ENCODE peak calls at places on chromosomes 13 and 19, in eight cellular contexts. J, B, W, H, G, F, I and L are unnamed samples.

GRCh38 chr19:35466259-35466658 is 18.2 kb downstream of the FFAR2 start:
- DNase-seq in J (no peak), B (no peak), W (no peak), H (no peak), G (no peak), F (no peak), I (no peak), L (no peak)

GRCh38 chr19:44909775-44910174 is 4.2 kb downstream of the APOE start:
- DNase-seq in J (no peak), B (no peak), W (no peak), H (no peak), G (no peak), F (no peak), I (no peak), L (no peak)

GRCh38 chr19:4981681-4981958 is 12.7 kb downstream of the KDM4B start:
- DNase-seq in J (peak), B (no peak), W (no peak), H (no peak), G (no peak), F (no peak), I (peak), L (no peak)

GRCh38 chr19:7911509-7912143 is 3.0 kb upstream of the TGFBR3L start:
- DNase-seq in J (no peak), B (no peak), W (no peak), H (no peak), G (no peak), F (no peak), I (no peak), L (no peak)

GRCh38 chr13:90455861-90456260 is 891.6 kb upstream of the MIR17HG start:
- DNase-seq in J (no peak), B (peak), W (no peak), H (no peak), G (no peak), F (no peak), I (no peak), L (no peak)

GRCh38 chr19:29491995-29492577 is 33.7 kb upstream of the VSTM2B start:
- DNase-seq in J (no peak), B (no peak), W (no peak), H (no peak), G (no peak), F (no peak), I (no peak), L (no peak)

GRCh38 chr13:31957772-31958171 is 73.8 kb upstream of the FRY start:
- DNase-seq in J (no peak), B (no peak), W (no peak), H (no peak), G (no peak), F (no peak), I (no peak), L (no peak)

GRCh38 chr19:30788105-30788765 is 416.1 kb downstream of the ZNF536 start:
- DNase-seq in J (no peak), B (no peak), W (no peak), H (no peak), G (no peak), F (no peak), I (no peak), L (no peak)

GRCh38 chr13:21478881-21479808 is 20.0 kb upstream of the ZDHHC20 start:
- DNase-seq in J (no peak), B (peak), W (peak), H (no peak), G (peak), F (peak), I (peak), L (peak)

GRCh38 chr19:8575467-8575997 is 1.7 kb downstream of the MYO1F start:
- DNase-seq in J (no peak), B (peak), W (peak), H (peak), G (peak), F (peak), I (no peak), L (no peak)

GRCh38 chr13:52665325-52665724 is 12.7 kb downstream of the SUGT1 start:
- DNase-seq in J (no peak), B (peak), W (no peak), H (no peak), G (no peak), F (peak), I (no peak), L (peak)

GRCh38 chr19:11699931-11700794 is 38.6 kb downstream of the ZNF823 start:
- DNase-seq in J (no peak), B (peak), W (peak), H (no peak), G (peak), F (peak), I (peak), L (no peak)

GRCh38 chr13:28531195-28531955 is 36.4 kb upstream of the FLT1 start:
- DNase-seq in J (peak), B (peak), W (peak), H (no peak), G (peak), F (no peak), I (peak), L (peak)

GRCh38 chr19:800360-801029 is 3.2 kb downstream of the PTBP1 start:
- DNase-seq in J (no peak), B (peak), W (peak), H (no peak), G (peak), F (no peak), I (no peak), L (peak)

GRCh38 chr13:72781461-72782439 is at the start of the genes DIS3 and PIBF1:
- DNase-seq in J (peak), B (peak), W (peak), H (peak), G (peak), F (peak), I (peak), L (peak)

GRCh38 chr19:38452430-38453366 is 19.2 kb downstream of the RYR1 start:
- DNase-seq in J (no peak), B (no peak), W (peak), H (no peak), G (peak), F (no peak), I (no peak), L (no peak)

GRCh38 chr13:48866204-48866603 is 109.5 kb upstream of the FNDC3A start:
- DNase-seq in J (no peak), B (no peak), W (no peak), H (no peak), G (no peak), F (no peak), I (no peak), L (no peak)

GRCh38 chr13:33633701-33634525 is 184.0 kb upstream of the RFC3 start:
- DNase-seq in J (no peak), B (peak), W (no peak), H (no peak), G (no peak), F (peak), I (no peak), L (no peak)

GRCh38 chr19:37218592-37218935 is 550 bp downstream of the ZNF383 start:
- DNase-seq in J (no peak), B (peak), W (no peak), H (no peak), G (no peak), F (peak), I (no peak), L (no peak)

GRCh38 chr19:39969681-39970423 is 1.1 kb upstream of the PSMC4 start:
- DNase-seq in J (no peak), B (no peak), W (peak), H (no peak), G (no peak), F (no peak), I (no peak), L (no peak)

GRCh38 chr19:34337747-34338146 is 27.2 kb upstream of the GPI start:
- DNase-seq in J (no peak), B (no peak), W (no peak), H (no peak), G (no peak), F (no peak), I (no peak), L (no peak)

GRCh38 chr13:85509512-85509911 is 289.7 kb downstream of the SLITRK6 start:
- DNase-seq in J (no peak), B (peak), W (no peak), H (no peak), G (peak), F (peak), I (no peak), L (no peak)

GRCh38 chr19:53102701-53103140 is 501 bp downstream of the ZNF160 start:
- DNase-seq in J (peak), B (peak), W (peak), H (peak), G (peak), F (peak), I (no peak), L (peak)